ENCODE peak calls at places on chromosomes 11 and 22, in seven cellular contexts. C is breast epithelium, A is transverse colon, B is GM23338, R is GM12878, P is K562, X is suprapubic skin. Y is an unnamed sample.

GRCh38 chr22:44901301-44901700 is 108.5 kb downstream of the PHF21B start:
- DNase-seq in C (no peak), B (no peak), A (no peak), P (no peak), X (no peak), R (no peak), Y (no peak)

GRCh38 chr22:24289138-24289537 is 18.5 kb downstream of the SPECC1L start:
- DNase-seq in B (no peak), C (no peak), X (no peak), A (no peak), P (no peak), R (no peak), Y (no peak)

GRCh38 chr11:78295347-78295746 is 106.6 kb downstream of the USP35 start:
- DNase-seq in C (no peak), P (no peak), A (no peak), R (no peak), X (no peak), B (no peak), Y (no peak)

GRCh38 chr11:112877561-112877960 is 83.7 kb upstream of the NCAM1 start:
- DNase-seq in X (no peak), C (no peak), R (no peak), A (no peak), B (peak; percentile 42), P (no peak), Y (no peak)

GRCh38 chr11:66697988-66698387 is 20.3 kb upstream of the RBM4B start:
- DNase-seq in C (no peak), R (no peak), X (no peak), B (no peak), P (no peak), A (no peak), Y (no peak)

GRCh38 chr11:116314012-116314411 is 458.8 kb downstream of the BUD13 start:
- DNase-seq in C (no peak), X (no peak), B (no peak), P (no peak), R (no peak), A (no peak), Y (no peak)

GRCh38 chr11:33575311-33575710 is 125.3 kb downstream of the C11orf91 start:
- DNase-seq in A (no peak), R (peak; percentile 32), X (no peak), C (no peak), P (no peak), B (no peak), Y (no peak)

GRCh38 chr11:2462986-2463765 is 18.4 kb downstream of the KCNQ1 start:
- DNase-seq in X (no peak), R (no peak), P (no peak), A (peak; percentile 87), B (no peak), C (no peak), Y (peak; percentile 96)

GRCh38 chr11:12174145-12175143 is 64.1 kb downstream of the MICAL2 start:
- DNase-seq in R (peak; percentile 81), A (no peak), X (no peak), C (no peak), B (no peak), P (no peak), Y (no peak)

GRCh38 chr22:16922076-16922475 is 85.9 kb downstream of the GAB4 start:
- DNase-seq in X (no peak), B (no peak), P (no peak), C (no peak), R (no peak), A (no peak), Y (no peak)

GRCh38 chr22:50502096-50502495 is 5.4 kb downstream of the LMF2 start:
- DNase-seq in A (no peak), X (no peak), P (no peak), B (no peak), R (no peak), C (no peak), Y (no peak)

GRCh38 chr11:95849087-95849825 is 59.0 kb downstream of the CEP57 start:
- DNase-seq in P (peak; percentile 65), B (peak; percentile 59), X (no peak), C (peak; percentile 43), A (peak; percentile 44), R (no peak), Y (peak; percentile 41)

GRCh38 chr11:120130991-120131760 is 6.7 kb downstream of the TRIM29 start:
- DNase-seq in C (peak; percentile 18), A (peak; percentile 4), R (no peak), X (peak; percentile 56), P (no peak), B (no peak), Y (no peak)

GRCh38 chr22:39234157-39234793 is 10.5 kb downstream of the PDGFB start:
- DNase-seq in P (no peak), A (no peak), B (no peak), R (no peak), C (no peak), X (no peak), Y (no peak)

GRCh38 chr11:34188181-34188580 is 82.8 kb downstream of the NAT10 start:
- DNase-seq in C (no peak), R (no peak), A (no peak), P (no peak), B (peak; percentile 62), X (no peak), Y (no peak)

GRCh38 chr11:92224394-92225205 is at the start of gene FAT3:
- DNase-seq in P (no peak), R (no peak), A (no peak), C (no peak), X (no peak), B (peak; percentile 81), Y (no peak)

GRCh38 chr11:130475426-130476053 is 27.1 kb downstream of the ADAMTS15 start:
- DNase-seq in P (no peak), X (no peak), A (no peak), B (no peak), C (no peak), R (no peak), Y (no peak)

GRCh38 chr22:40221055-40221414 is 43.3 kb downstream of the TNRC6B start:
- DNase-seq in R (no peak), A (no peak), X (no peak), P (no peak), B (no peak), C (no peak), Y (no peak)

GRCh38 chr22:38302906-38303305 is 14.3 kb downstream of the CSNK1E start:
- DNase-seq in R (no peak), P (no peak), B (no peak), X (no peak), A (no peak), C (no peak), Y (no peak)

GRCh38 chr11:31805037-31805628 is 6.0 kb downstream of the PAX6 start:
- DNase-seq in P (no peak), B (peak; percentile 72), R (no peak), A (no peak), C (no peak), X (peak; percentile 57), Y (no peak)

GRCh38 chr11:31804439-31805036 is 6.6 kb downstream of the PAX6 start:
- DNase-seq in P (no peak), R (no peak), X (no peak), C (no peak), A (no peak), B (peak; percentile 65), Y (no peak)

GRCh38 chr11:31802609-31802989 is 8.5 kb downstream of the PAX6 start:
- DNase-seq in R (no peak), A (no peak), P (no peak), C (no peak), X (no peak), B (peak; percentile 53), Y (no peak)

GRCh38 chr11:31802990-31803812 is 7.9 kb downstream of the PAX6 start:
- DNase-seq in A (no peak), X (no peak), R (no peak), B (peak; percentile 67), P (no peak), C (no peak), Y (no peak)

DNA sequence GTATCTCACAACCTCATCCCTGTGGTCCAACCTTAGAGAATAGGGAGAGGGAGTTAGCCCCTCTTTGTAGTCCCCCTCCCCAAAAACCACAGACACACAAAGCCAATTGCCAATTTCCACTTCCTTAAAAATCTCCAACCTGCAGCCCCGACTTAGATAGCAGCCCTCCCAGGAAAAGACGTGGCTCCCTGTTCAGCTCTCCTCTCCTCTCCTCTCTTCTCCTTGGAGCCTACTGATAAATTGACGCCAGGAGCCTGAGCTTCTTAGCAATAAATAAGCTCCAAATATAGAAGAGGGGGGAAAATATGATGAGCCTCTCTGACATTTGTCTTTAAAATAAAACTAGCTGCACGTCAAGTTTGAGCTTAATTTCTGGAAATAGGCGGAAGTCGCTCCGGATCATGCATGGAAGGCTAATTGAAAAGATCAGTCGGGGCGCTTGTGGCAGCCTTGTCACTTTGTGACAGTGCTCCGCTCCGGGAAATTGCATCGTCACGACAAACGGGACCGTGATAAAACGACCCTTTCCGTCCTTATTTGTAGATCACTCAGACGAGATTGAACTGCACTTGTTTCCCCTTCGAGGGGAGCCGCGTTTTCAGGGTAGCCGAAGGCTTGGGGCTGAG is 7.2 kb downstream of the PAX6 start:
- DNase-seq in B (peak; percentile 71), X (no peak), R (no peak), A (no peak), P (no peak), C (no peak), Y (no peak)
- H3K27me3 ChIP-seq in B (peaks cover 100% of the 10 kb centered on the region), X (peaks cover 100% of the 10 kb centered on the region), R (peaks cover 39% of the 10 kb centered on the region), A (peaks cover 100% of the 10 kb centered on the region), P (peaks cover 58% of the 10 kb centered on the region), C (peaks cover 99% of the 10 kb centered on the region), Y (peaks cover 100% of the 10 kb centered on the region)

GRCh38 chr11:88338223-88338661 is 706 bp upstream of the CTSC start:
- DNase-seq in A (peak; percentile 60), R (no peak), B (peak; percentile 41), P (peak; percentile 64), X (peak; percentile 65), C (no peak), Y (peak; percentile 41)
- H3K27ac ChIP-seq in A (peak overlapping the region; percentile 93), R (peak overlapping the region; percentile 84), B (no peak overlapping the region), P (peak overlapping the region; percentile 88), X (peak overlapping the region; percentile 86), C (peak overlapping the region; percentile 67), Y (peak overlapping the region; percentile 90)

DNA sequence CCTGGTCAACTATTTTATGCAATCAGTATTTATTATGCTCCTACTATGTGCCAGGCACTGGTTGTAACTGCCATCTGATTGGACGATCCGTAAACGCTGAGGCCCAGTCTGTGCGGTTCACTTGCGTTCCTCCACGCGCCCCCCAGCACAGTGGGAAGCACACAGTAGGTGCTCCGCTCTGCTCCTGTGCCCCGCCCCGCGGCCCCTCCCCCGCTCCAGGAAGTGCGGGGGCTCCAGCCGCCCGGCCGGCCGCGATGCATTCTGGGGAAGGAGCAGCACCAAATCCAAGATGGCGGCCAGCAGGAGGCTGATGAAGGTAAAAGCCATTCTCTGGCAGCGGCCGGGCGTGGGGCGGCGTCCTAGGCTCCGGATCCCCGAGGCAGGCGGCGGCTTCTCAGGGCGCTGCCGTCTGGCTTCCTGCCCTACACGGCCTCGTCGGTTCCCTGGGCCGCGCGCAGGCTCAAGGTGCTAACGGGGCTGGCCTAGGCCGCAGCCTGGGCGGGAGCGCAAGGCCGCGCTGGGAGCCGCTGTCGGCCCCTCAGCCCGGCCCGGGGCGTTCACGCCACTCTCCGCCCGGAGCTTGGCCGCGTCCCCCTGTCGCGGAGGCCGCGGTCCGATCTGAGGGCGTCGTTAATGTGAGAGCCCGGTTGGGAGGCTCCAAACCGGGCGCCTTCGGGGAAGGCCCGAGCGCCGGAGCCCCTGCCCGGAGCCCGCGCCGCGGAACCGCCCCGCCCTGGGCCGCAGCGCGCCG is at the start of gene UBE2L3:
- DNase-seq in A (peak; percentile 88), B (peak; percentile 94), X (peak; percentile 88), P (peak; percentile 100), C (peak; percentile 66), R (no peak), Y (peak; percentile 82)
- TF ChIP-seq POLR2AphosphoS5 in A (peak; percentile 60), B (peak; percentile 89), X (no peak), P (no peak), C (peak; percentile 50), R (peak; percentile 81), Y (peak; percentile 86)

GRCh38 chr11:72673943-72674828 is at the start of gene PDE2A:
- DNase-seq in P (no peak), A (no peak), C (no peak), X (no peak), B (peak; percentile 73), R (no peak), Y (no peak)
- H3K27me3 ChIP-seq in P (peaks cover 73% of the 10 kb centered on the region), A (peaks cover 90% of the 10 kb centered on the region), C (peaks cover 72% of the 10 kb centered on the region), X (peaks cover 80% of the 10 kb centered on the region), B (peaks cover 64% of the 10 kb centered on the region), R (peaks cover 5% of the 10 kb centered on the region), Y (peaks cover 14% of the 10 kb centered on the region)

Y was measured in stomach.